ENCODE peak calls at places on chromosomes 13 and 19, in four cellular contexts. C is H1, U is K562, T is HepG2. J is an unnamed sample.

GRCh38 chr13:55244991-55245644 is 1895.6 kb upstream of the PRR20A start:
- DNase-seq in C (peak; percentile 66), U (no peak), T (peak; percentile 1), J (no peak)

GRCh38 chr19:4120531-4120930 is 3.4 kb downstream of the MAP2K2 start:
- DNase-seq in C (no peak), U (no peak), T (no peak), J (no peak)

GRCh38 chr13:105603283-105603682 is 932.2 kb downstream of the EFNB2 start:
- DNase-seq in C (no peak), U (no peak), T (no peak), J (no peak)

GRCh38 chr13:51452391-51453307 is at the start of gene INTS6:
- DNase-seq in C (peak; percentile 99), U (peak; percentile 82), T (peak; percentile 98), J (peak; percentile 85)

GRCh38 chr13:76795701-76796695 is 90.2 kb downstream of the KCTD12 start:
- DNase-seq in C (no peak), U (no peak), T (no peak), J (no peak)

GRCh38 chr19:10533656-10534386 is 9.9 kb upstream of the ATG4D start:
- DNase-seq in C (no peak), U (no peak), T (no peak), J (no peak)

GRCh38 chr19:49932731-49933131 is 3.4 kb upstream of the NUP62 start:
- DNase-seq in C (no peak), U (no peak), T (no peak), J (no peak)

GRCh38 chr13:57633141-57633949 is 1.8 kb downstream of the PCDH17 start:
- DNase-seq in C (peak; percentile 93), U (no peak), T (no peak), J (no peak)

GRCh38 chr19:32830231-32831014 is 39.1 kb downstream of the SLC7A9 start:
- DNase-seq in C (no peak), U (no peak), T (no peak), J (no peak)

GRCh38 chr13:20073775-20074174 is 87.1 kb downstream of the GJA3 start:
- DNase-seq in C (no peak), U (no peak), T (no peak), J (no peak)

GRCh38 chr13:20069956-20070355 is 90.9 kb downstream of the GJA3 start:
- DNase-seq in C (no peak), U (no peak), T (no peak), J (no peak)

GRCh38 chr13:20080377-20081164 is 80.3 kb downstream of the GJA3 start:
- DNase-seq in C (no peak), U (no peak), T (no peak), J (no peak)

DNA sequence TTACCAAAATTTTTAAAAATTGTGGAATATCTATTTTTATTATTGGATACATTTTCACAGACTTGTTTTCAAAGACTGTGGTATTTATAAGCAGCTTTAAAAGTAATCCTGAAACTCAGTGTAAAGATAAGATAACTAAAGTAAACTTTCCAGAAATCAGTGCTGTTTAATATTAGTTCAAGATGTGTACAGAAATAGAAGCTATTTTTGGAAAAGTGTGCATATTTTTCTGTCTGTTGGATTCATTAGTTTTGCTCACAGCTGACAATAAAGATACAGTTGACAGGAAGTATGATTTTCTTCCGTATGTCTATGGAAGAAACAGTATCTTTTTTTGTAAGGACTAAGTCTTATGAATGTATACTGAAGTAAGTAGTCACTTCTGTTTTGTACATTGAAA is 85.9 kb downstream of the GJA3 start:
- DNase-seq in C (no peak), U (no peak), T (no peak), J (no peak)
- TF ChIP-seq RNF2 in C (no peak), U (no peak), T (no peak), J (no peak)

GRCh38 chr13:96898212-96898611 is 96.1 kb downstream of the OXGR1 start:
- DNase-seq in C (no peak), U (no peak), T (no peak), J (no peak)
- TF ChIP-seq RNF2 in C (no peak), U (no peak), T (no peak), J (no peak)

GRCh38 chr13:64928704-64929499 is 2301.2 kb downstream of the PCDH9 start:
- DNase-seq in C (no peak), U (no peak), T (no peak), J (peak; percentile 28)
- TF ChIP-seq RNF2 in C (no peak), U (no peak), T (no peak), J (no peak)

DNA sequence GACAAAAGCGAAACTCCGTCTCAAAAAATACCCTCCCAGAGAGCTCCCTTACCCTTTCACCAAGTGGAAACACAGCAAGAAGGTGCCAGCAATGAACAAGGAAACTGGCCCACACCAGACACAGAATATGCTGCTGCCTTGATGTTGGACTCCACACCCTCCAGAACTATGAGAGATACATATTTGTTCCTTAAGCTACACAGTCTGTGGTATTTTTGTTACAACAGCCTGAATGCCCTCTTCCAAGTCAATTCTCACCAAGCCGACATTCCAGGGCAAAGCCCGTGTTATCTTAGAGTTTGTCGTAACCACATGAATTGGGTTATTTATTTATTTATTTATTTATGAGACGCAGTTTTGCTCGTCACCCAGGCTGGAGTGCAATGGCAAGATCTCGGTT is 14.9 kb downstream of the FGF21 start:
- DNase-seq in C (no peak), U (no peak), T (no peak), J (no peak)
- TF ChIP-seq RNF2 in C (no peak), U (no peak), T (no peak), J (no peak)

DNA sequence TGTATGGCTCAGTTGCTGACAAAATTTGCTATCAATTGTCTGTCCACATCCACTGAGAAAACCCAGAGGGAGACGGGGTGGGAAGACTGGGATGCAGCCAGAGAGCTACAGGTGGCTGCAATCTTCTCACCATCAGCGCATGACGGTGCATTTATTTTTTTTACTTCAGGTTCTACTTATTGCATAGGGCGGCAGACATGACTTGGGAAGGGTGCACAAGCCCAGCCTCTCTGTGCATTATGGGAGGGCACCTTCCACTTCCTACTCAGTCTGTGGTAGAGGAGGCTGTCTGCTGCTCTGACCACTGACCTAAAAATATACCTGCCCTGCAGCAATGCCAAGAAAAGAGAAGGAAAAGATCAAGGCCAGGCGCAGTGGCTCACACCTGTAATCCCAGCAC is 73.1 kb downstream of the ABCC4 start:
- DNase-seq in C (no peak), U (peak; percentile 14), T (no peak), J (no peak)
- TF ChIP-seq RNF2 in C (no peak), U (no peak), T (no peak), J (no peak)

GRCh38 chr13:102903659-102904407 is 58.0 kb downstream of the ERCC5 start:
- DNase-seq in C (no peak), U (peak; percentile 22), T (no peak), J (peak; percentile 17)
- TF ChIP-seq RNF2 in C (no peak), U (no peak), T (no peak), J (no peak)

GRCh38 chr13:30406779-30407416 is 15.4 kb upstream of the UBE2L5 start:
- DNase-seq in C (no peak), U (no peak), T (no peak), J (no peak)

GRCh38 chr13:30412351-30412750 is 9.9 kb upstream of the UBE2L5 start:
- DNase-seq in C (no peak), U (no peak), T (no peak), J (no peak)

GRCh38 chr13:30409911-30410704 is 12.2 kb upstream of the UBE2L5 start:
- DNase-seq in C (no peak), U (no peak), T (no peak), J (no peak)

GRCh38 chr13:30410705-30411125 is 11.6 kb upstream of the UBE2L5 start:
- DNase-seq in C (no peak), U (no peak), T (no peak), J (no peak)

GRCh38 chr13:30408319-30409101 is 13.8 kb upstream of the UBE2L5 start:
- DNase-seq in C (peak; percentile 97), U (peak; percentile 91), T (peak; percentile 86), J (peak; percentile 91)
- TF ChIP-seq RNF2 in C (no peak), U (peak; percentile 43), T (peak; percentile 57), J (no peak)